ENCODE peak calls at places on chromosomes 7 and 10, in ten cellular contexts. O, K, N, R, S, W, A, G, Q and M are unnamed samples.

GRCh38 chr7:39746162-39746782 is 122.9 kb downstream of the RALA start:
- DNase-seq in O (peak; percentile 82), K (no peak), N (peak; percentile 69), R (peak; percentile 63), S (peak; percentile 41), W (peak; percentile 81), A (peak; percentile 82), G (peak; percentile 73), Q (peak; percentile 85), M (peak; percentile 86)

GRCh38 chr7:5425507-5426225 is 2.0 kb upstream of the TNRC18 start:
- DNase-seq in O (peak; percentile 89), K (no peak), N (peak; percentile 76), R (peak; percentile 83), S (no peak), W (peak; percentile 83), A (peak; percentile 89), G (peak; percentile 84), Q (peak; percentile 59), M (peak; percentile 88)

GRCh38 chr7:93574269-93574645 is 267 bp downstream of the CALCR start:
- DNase-seq in O (no peak), K (no peak), N (no peak), R (no peak), S (no peak), W (peak; percentile 58), A (no peak), G (no peak), Q (no peak), M (no peak)

GRCh38 chr10:132847856-132848255 is 61.9 kb upstream of the NKX6-2 start:
- DNase-seq in O (no peak), K (no peak), N (no peak), R (no peak), S (no peak), W (no peak), A (no peak), G (no peak), Q (no peak), M (no peak)

GRCh38 chr7:49980414-49980813 is 112.6 kb downstream of the ZPBP start:
- DNase-seq in O (no peak), K (no peak), N (no peak), R (no peak), S (no peak), W (no peak), A (no peak), G (no peak), Q (no peak), M (no peak)

GRCh38 chr10:87865201-87866025 is 2.0 kb downstream of the PTEN start:
- DNase-seq in O (peak; percentile 51), K (no peak), N (no peak), R (no peak), S (no peak), W (no peak), A (no peak), G (no peak), Q (no peak), M (no peak)

GRCh38 chr7:158778476-158778875 is 50.8 kb downstream of the ESYT2 start:
- DNase-seq in O (no peak), K (no peak), N (no peak), R (no peak), S (no peak), W (no peak), A (no peak), G (no peak), Q (no peak), M (no peak)

GRCh38 chr10:30364391-30365268 is 15.6 kb upstream of the MTPAP start:
- DNase-seq in O (no peak), K (no peak), N (no peak), R (no peak), S (no peak), W (no peak), A (no peak), G (no peak), Q (no peak), M (no peak)

GRCh38 chr7:109021390-109021789 is 451.7 kb downstream of the DNAJB9 start:
- DNase-seq in O (no peak), K (no peak), N (no peak), R (no peak), S (no peak), W (no peak), A (no peak), G (no peak), Q (no peak), M (no peak)

GRCh38 chr7:464712-465461 is 54.8 kb downstream of the PDGFA start:
- DNase-seq in O (peak; percentile 81), K (no peak), N (no peak), R (peak; percentile 9), S (no peak), W (no peak), A (peak; percentile 74), G (no peak), Q (peak; percentile 10), M (no peak)

GRCh38 chr7:44973610-44974401 is 5.0 kb downstream of the MYO1G start:
- DNase-seq in O (peak; percentile 39), K (no peak), N (no peak), R (peak; percentile 44), S (no peak), W (peak; percentile 60), A (peak; percentile 80), G (no peak), Q (peak; percentile 55), M (peak; percentile 76)

GRCh38 chr7:54799792-54800191 is 40.8 kb upstream of the SEC61G start:
- DNase-seq in O (peak; percentile 23), K (no peak), N (no peak), R (no peak), S (no peak), W (no peak), A (no peak), G (no peak), Q (no peak), M (no peak)

GRCh38 chr10:51564896-51565505 is 134.4 kb downstream of the CSTF2T start:
- DNase-seq in O (no peak), K (no peak), N (no peak), R (no peak), S (no peak), W (no peak), A (no peak), G (no peak), Q (no peak), M (no peak)

GRCh38 chr7:139602143-139602722 is 78.7 kb downstream of the CLEC2L start:
- DNase-seq in O (peak; percentile 49), K (peak; percentile 10), N (peak; percentile 47), R (no peak), S (no peak), W (peak; percentile 27), A (no peak), G (peak; percentile 30), Q (no peak), M (peak; percentile 49)

GRCh38 chr10:34104829-34105572 is 710.1 kb downstream of the PARD3 start:
- DNase-seq in O (peak; percentile 62), K (no peak), N (no peak), R (no peak), S (no peak), W (no peak), A (no peak), G (no peak), Q (no peak), M (no peak)

GRCh38 chr10:98339790-98340189 is 71.8 kb upstream of the LOXL4 start:
- DNase-seq in O (no peak), K (no peak), N (no peak), R (no peak), S (no peak), W (no peak), A (no peak), G (no peak), Q (no peak), M (no peak)

GRCh38 chr7:74604326-74605020 is 53.0 kb upstream of the GTF2I start:
- DNase-seq in O (no peak), K (no peak), N (peak; percentile 44), R (peak; percentile 89), S (no peak), W (no peak), A (peak; percentile 71), G (peak; percentile 56), Q (no peak), M (no peak)